ENCODE peak calls at places on chromosomes 5 and 9, in six cellular contexts. One of them, this sample, is unnamed.

GRCh38 chr9:29969408-29969807 is 2396.1 kb upstream of the C9orf72 start:
- DNase-seq in DND-41: no peak
- DNase-seq in HL-60: no peak
- DNase-seq in cardiac muscle cell: no peak
- DNase-seq in mucosa of descending colon: no peak
- DNase-seq in CD4-positive, CD25-positive, alpha-beta regulatory T cell: no peak
- DNase-seq in this sample: no peak

GRCh38 chr9:33348998-33349397 is 53.4 kb downstream of the AQP7 start:
- DNase-seq in DND-41: no peak
- DNase-seq in HL-60: no peak
- DNase-seq in cardiac muscle cell: no peak
- DNase-seq in mucosa of descending colon: no peak
- DNase-seq in CD4-positive, CD25-positive, alpha-beta regulatory T cell: no peak
- DNase-seq in this sample: no peak

GRCh38 chr5:154858972-154859950 is 834 bp downstream of the CNOT8 start:
- DNase-seq in DND-41: peak
- DNase-seq in HL-60: peak
- DNase-seq in cardiac muscle cell: peak
- DNase-seq in mucosa of descending colon: no peak
- DNase-seq in CD4-positive, CD25-positive, alpha-beta regulatory T cell: no peak
- DNase-seq in this sample: peak

GRCh38 chr5:111743521-111743920 is 13.5 kb downstream of the NREP start:
- DNase-seq in DND-41: no peak
- DNase-seq in HL-60: no peak
- DNase-seq in cardiac muscle cell: no peak
- DNase-seq in mucosa of descending colon: no peak
- DNase-seq in CD4-positive, CD25-positive, alpha-beta regulatory T cell: no peak
- DNase-seq in this sample: no peak

GRCh38 chr9:1604942-1605560 is 410.1 kb upstream of the SMARCA2 start:
- DNase-seq in DND-41: peak
- DNase-seq in HL-60: no peak
- DNase-seq in cardiac muscle cell: peak
- DNase-seq in mucosa of descending colon: no peak
- DNase-seq in CD4-positive, CD25-positive, alpha-beta regulatory T cell: no peak
- DNase-seq in this sample: peak

GRCh38 chr9:23590601-23591000 is 235.4 kb downstream of the ELAVL2 start:
- DNase-seq in DND-41: no peak
- DNase-seq in HL-60: no peak
- DNase-seq in cardiac muscle cell: no peak
- DNase-seq in mucosa of descending colon: no peak
- DNase-seq in CD4-positive, CD25-positive, alpha-beta regulatory T cell: no peak
- DNase-seq in this sample: peak

GRCh38 chr5:100838048-100838473 is 65.0 kb downstream of the ST8SIA4 start:
- DNase-seq in DND-41: no peak
- DNase-seq in HL-60: no peak
- DNase-seq in cardiac muscle cell: no peak
- DNase-seq in mucosa of descending colon: no peak
- DNase-seq in CD4-positive, CD25-positive, alpha-beta regulatory T cell: no peak
- DNase-seq in this sample: no peak

GRCh38 chr5:114473541-114473940 is 111.7 kb downstream of the KCNN2 start:
- DNase-seq in DND-41: no peak
- DNase-seq in HL-60: no peak
- DNase-seq in cardiac muscle cell: no peak
- DNase-seq in mucosa of descending colon: peak
- DNase-seq in CD4-positive, CD25-positive, alpha-beta regulatory T cell: no peak
- DNase-seq in this sample: no peak

GRCh38 chr5:78984611-78985406 is at the start of gene ARSB:
- DNase-seq in DND-41: peak
- DNase-seq in HL-60: peak
- DNase-seq in cardiac muscle cell: peak
- DNase-seq in mucosa of descending colon: peak
- DNase-seq in CD4-positive, CD25-positive, alpha-beta regulatory T cell: peak
- DNase-seq in this sample: peak

GRCh38 chr5:51488803-51489642 is 105.8 kb downstream of the ISL1 start:
- DNase-seq in DND-41: no peak
- DNase-seq in HL-60: no peak
- DNase-seq in cardiac muscle cell: no peak
- DNase-seq in mucosa of descending colon: no peak
- DNase-seq in CD4-positive, CD25-positive, alpha-beta regulatory T cell: no peak
- DNase-seq in this sample: no peak

GRCh38 chr9:21576331-21577189 is 94.4 kb upstream of the IFNE start:
- DNase-seq in DND-41: no peak
- DNase-seq in HL-60: no peak
- DNase-seq in cardiac muscle cell: peak
- DNase-seq in mucosa of descending colon: no peak
- DNase-seq in CD4-positive, CD25-positive, alpha-beta regulatory T cell: no peak
- DNase-seq in this sample: no peak

GRCh38 chr5:111296570-111296969 is 72.4 kb downstream of the CAMK4 start:
- DNase-seq in DND-41: no peak
- DNase-seq in HL-60: no peak
- DNase-seq in cardiac muscle cell: no peak
- DNase-seq in mucosa of descending colon: no peak
- DNase-seq in CD4-positive, CD25-positive, alpha-beta regulatory T cell: no peak
- DNase-seq in this sample: no peak

GRCh38 chr9:132597073-132597775 is 14.8 kb downstream of the BARHL1 start:
- DNase-seq in DND-41: no peak
- DNase-seq in HL-60: peak
- DNase-seq in cardiac muscle cell: peak
- DNase-seq in mucosa of descending colon: no peak
- DNase-seq in CD4-positive, CD25-positive, alpha-beta regulatory T cell: no peak
- DNase-seq in this sample: no peak

GRCh38 chr5:156589859-156590216 is 260.3 kb upstream of the PPP1R2B start:
- DNase-seq in DND-41: no peak
- DNase-seq in HL-60: no peak
- DNase-seq in cardiac muscle cell: no peak
- DNase-seq in mucosa of descending colon: no peak
- DNase-seq in CD4-positive, CD25-positive, alpha-beta regulatory T cell: no peak
- DNase-seq in this sample: no peak

GRCh38 chr9:37042421-37042820 is 8.4 kb upstream of the PAX5 start:
- DNase-seq in DND-41: no peak
- DNase-seq in HL-60: no peak
- DNase-seq in cardiac muscle cell: no peak
- DNase-seq in mucosa of descending colon: no peak
- DNase-seq in CD4-positive, CD25-positive, alpha-beta regulatory T cell: no peak
- DNase-seq in this sample: no peak

GRCh38 chr5:124718376-124718775 is 28.1 kb downstream of the ZNF608 start:
- DNase-seq in DND-41: no peak
- DNase-seq in HL-60: no peak
- DNase-seq in cardiac muscle cell: no peak
- DNase-seq in mucosa of descending colon: no peak
- DNase-seq in CD4-positive, CD25-positive, alpha-beta regulatory T cell: no peak
- DNase-seq in this sample: no peak

GRCh38 chr5:54753034-54753433 is 232.4 kb downstream of the ESM1 start:
- DNase-seq in DND-41: no peak
- DNase-seq in HL-60: no peak
- DNase-seq in cardiac muscle cell: peak
- DNase-seq in mucosa of descending colon: no peak
- DNase-seq in CD4-positive, CD25-positive, alpha-beta regulatory T cell: no peak
- DNase-seq in this sample: no peak

GRCh38 chr5:137101544-137101943 is 397.6 kb downstream of the SPOCK1 start:
- DNase-seq in DND-41: no peak
- DNase-seq in HL-60: no peak
- DNase-seq in cardiac muscle cell: peak
- DNase-seq in mucosa of descending colon: no peak
- DNase-seq in CD4-positive, CD25-positive, alpha-beta regulatory T cell: no peak
- DNase-seq in this sample: no peak

GRCh38 chr5:130514984-130515690 is 610.9 kb downstream of the CHSY3 start:
- DNase-seq in DND-41: no peak
- DNase-seq in HL-60: no peak
- DNase-seq in cardiac muscle cell: peak
- DNase-seq in mucosa of descending colon: no peak
- DNase-seq in CD4-positive, CD25-positive, alpha-beta regulatory T cell: no peak
- DNase-seq in this sample: no peak

GRCh38 chr9:75964431-75964830 is 74.0 kb downstream of the PCSK5 start:
- DNase-seq in DND-41: no peak
- DNase-seq in HL-60: no peak
- DNase-seq in cardiac muscle cell: no peak
- DNase-seq in mucosa of descending colon: no peak
- DNase-seq in CD4-positive, CD25-positive, alpha-beta regulatory T cell: no peak
- DNase-seq in this sample: no peak

DNA sequence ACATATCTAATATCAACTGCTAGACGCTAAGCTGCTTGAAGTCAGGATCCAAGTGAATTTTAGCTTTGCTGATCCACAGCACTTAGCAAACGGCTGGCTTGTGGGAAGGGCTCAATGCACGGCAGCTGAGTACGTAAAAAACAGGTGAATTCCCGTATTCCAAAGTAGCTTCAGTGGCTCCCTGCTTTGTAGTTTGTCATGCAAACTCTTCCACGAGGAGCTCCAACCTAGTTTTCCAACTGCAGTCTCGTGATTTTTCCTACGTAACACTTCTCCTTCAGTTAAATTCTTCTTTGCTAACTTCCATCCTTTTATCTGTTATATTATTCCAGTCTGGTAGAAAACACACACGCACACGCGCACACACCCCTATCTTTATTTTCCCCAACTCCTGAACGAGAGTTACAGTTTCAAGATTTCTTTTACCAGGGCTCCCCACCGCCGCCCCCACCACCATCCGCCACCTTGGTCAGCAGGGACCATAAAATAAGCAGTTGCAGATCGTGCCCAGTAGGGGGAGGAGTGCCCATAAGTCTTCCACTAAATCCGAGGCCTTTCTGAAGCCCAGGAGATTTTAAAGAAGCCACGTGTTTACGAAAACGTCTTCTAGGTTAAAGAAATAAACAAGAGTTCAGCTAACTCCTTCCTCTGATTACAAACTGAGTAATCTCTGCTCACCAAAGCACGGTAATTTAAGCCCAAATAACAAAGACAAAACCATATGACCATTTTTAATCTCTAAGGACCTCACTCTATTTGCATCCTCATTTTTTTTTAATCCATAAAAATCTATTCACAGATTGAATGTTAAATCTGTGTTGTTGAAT is 34.8 kb upstream of the TRIO start:
- DNase-seq in DND-41: no peak
- DNase-seq in HL-60: peak
- DNase-seq in cardiac muscle cell: peak
- DNase-seq in mucosa of descending colon: peak
- DNase-seq in CD4-positive, CD25-positive, alpha-beta regulatory T cell: no peak
- DNase-seq in this sample: peak
- H3K4me3 ChIP-seq in DND-41: no peak
- H3K4me3 ChIP-seq in HL-60: no peak
- H3K4me3 ChIP-seq in cardiac muscle cell: no peak
- H3K4me3 ChIP-seq in mucosa of descending colon: no peak
- H3K4me3 ChIP-seq in CD4-positive, CD25-positive, alpha-beta regulatory T cell: no peak
- H3K4me3 ChIP-seq in this sample: no peak

DNA sequence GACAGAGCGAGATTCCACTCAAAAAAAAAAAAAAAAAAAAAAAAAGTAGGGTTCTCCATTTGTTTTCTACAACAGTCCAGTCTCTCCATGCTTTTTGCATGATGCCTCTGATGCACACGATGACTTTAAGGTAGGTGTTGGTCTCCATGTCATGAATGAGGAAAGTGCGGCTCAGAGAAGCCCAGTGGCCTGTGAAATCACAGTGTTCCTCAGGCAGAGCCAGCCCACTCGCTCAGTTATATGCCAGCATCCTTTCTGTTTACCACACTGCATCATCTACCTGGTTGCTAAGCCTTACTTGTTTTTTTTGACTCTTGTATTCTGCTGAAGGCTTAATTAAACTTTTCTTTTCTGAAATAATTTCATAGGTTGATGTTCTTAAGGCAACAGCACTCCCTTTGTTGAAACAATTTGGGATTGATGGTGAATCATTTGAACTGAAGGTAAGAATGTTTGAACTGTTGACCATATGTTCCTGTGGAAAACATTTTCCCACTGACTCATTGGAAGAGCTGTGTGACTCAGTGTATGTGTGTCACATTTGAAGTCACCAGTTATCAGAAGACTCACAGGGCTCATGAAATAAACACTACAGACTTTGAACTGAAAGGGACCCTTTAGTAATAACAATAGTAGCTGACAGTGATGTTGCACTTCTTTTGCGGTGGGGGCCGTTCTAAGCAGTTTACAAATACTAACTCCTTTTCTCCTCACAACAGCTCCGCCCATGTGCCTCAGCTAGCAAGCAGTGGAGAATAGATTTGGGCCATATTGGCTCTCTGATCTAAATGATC is 40.2 kb downstream of the RCL1 start:
- DNase-seq in DND-41: no peak
- DNase-seq in HL-60: no peak
- DNase-seq in cardiac muscle cell: peak
- DNase-seq in mucosa of descending colon: no peak
- DNase-seq in CD4-positive, CD25-positive, alpha-beta regulatory T cell: no peak
- DNase-seq in this sample: no peak
- H3K4me3 ChIP-seq in DND-41: no peak
- H3K4me3 ChIP-seq in HL-60: no peak
- H3K4me3 ChIP-seq in cardiac muscle cell: no peak
- H3K4me3 ChIP-seq in mucosa of descending colon: no peak
- H3K4me3 ChIP-seq in CD4-positive, CD25-positive, alpha-beta regulatory T cell: no peak
- H3K4me3 ChIP-seq in this sample: no peak

DNA sequence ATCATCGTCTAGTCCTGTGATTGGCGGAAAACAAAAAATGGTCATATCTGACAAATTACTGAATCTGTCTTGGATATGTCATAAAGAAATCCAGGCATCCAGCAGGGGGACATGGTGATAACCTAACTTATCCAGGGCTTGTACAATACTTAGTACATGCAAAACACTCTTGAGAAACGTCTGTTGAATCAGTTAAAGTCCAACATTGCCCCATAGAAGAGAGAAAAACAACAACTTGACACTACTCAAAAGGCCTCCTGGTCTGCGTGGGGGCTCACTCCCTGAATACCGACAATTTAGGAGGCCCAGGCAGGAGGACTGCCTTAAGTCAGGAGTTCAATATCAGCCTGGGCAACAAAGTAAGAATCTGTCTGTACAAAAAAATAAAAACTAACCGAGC is 217.5 kb downstream of the DCP2 start:
- DNase-seq in DND-41: no peak
- DNase-seq in HL-60: no peak
- DNase-seq in cardiac muscle cell: no peak
- DNase-seq in mucosa of descending colon: no peak
- DNase-seq in CD4-positive, CD25-positive, alpha-beta regulatory T cell: no peak
- DNase-seq in this sample: no peak
- H3K4me3 ChIP-seq in DND-41: no peak
- H3K4me3 ChIP-seq in HL-60: no peak
- H3K4me3 ChIP-seq in cardiac muscle cell: no peak
- H3K4me3 ChIP-seq in mucosa of descending colon: no peak
- H3K4me3 ChIP-seq in CD4-positive, CD25-positive, alpha-beta regulatory T cell: no peak
- H3K4me3 ChIP-seq in this sample: no peak

DNA sequence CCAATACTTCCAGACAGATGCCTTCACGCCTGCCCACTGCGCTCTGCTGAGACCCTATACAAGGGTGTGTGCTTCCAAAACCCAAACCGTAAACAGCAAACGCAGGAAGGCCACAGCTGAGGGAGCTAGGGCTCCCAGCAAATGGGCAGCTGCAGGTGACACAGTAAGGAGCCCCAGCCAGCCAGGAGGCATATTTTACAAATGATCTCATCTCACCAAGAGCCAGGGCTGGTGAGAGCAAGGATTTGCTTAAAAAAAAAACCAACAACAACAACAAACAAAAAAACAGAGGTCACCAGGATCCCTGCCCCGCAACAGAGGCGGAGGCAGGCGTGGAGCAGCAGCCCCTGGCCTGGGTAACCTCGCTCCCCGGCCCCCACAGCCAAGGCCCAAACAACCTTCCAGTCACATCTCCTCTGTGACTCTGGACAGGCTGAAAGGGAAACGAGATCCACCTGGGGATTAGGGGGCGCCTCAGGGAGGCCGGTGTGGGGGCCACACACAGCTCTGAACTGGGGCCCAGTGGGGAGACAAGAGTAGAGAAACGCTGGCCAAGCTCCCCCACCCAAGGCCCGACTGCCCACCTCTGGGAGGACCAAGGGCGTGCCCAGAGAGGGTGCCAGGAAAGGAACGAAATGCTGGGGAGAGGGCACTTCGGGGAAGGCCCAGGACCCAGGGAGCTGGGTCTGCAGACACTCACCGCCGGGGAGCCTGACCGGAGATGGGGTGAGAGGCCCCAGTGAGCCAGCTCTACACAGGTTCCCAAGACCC is 3.3 kb downstream of the NACC2 start:
- DNase-seq in DND-41: no peak
- DNase-seq in HL-60: no peak
- DNase-seq in cardiac muscle cell: no peak
- DNase-seq in mucosa of descending colon: no peak
- DNase-seq in CD4-positive, CD25-positive, alpha-beta regulatory T cell: no peak
- DNase-seq in this sample: no peak
- H3K4me3 ChIP-seq in DND-41: no peak
- H3K4me3 ChIP-seq in HL-60: no peak
- H3K4me3 ChIP-seq in cardiac muscle cell: no peak
- H3K4me3 ChIP-seq in mucosa of descending colon: no peak
- H3K4me3 ChIP-seq in CD4-positive, CD25-positive, alpha-beta regulatory T cell: no peak
- H3K4me3 ChIP-seq in this sample: no peak

This sample was measured in Jurkat, Clone E6-1.